ENCODE peak calls at places on chromosomes 16 and 17, in seven cellular contexts. G, Z, M, X, B, S and V are unnamed samples.

GRCh38 chr17:68019336-68019674 is 16.2 kb upstream of the KPNA2 start:
- DNase-seq in G (no peak), Z (no peak), M (no peak), X (no peak), B (no peak), S (peak; percentile 26), V (no peak)

GRCh38 chr17:62781826-62782225 is 26.3 kb downstream of the MARCHF10 start:
- DNase-seq in G (peak; percentile 83), Z (no peak), M (peak; percentile 51), X (peak; percentile 82), B (no peak), S (no peak), V (no peak)

GRCh38 chr16:12629271-12629670 is 174.4 kb downstream of the CPPED1 start:
- DNase-seq in G (no peak), Z (no peak), M (no peak), X (no peak), B (no peak), S (no peak), V (no peak)

GRCh38 chr17:17204041-17204591 is 2.0 kb downstream of the PLD6 start:
- DNase-seq in G (no peak), Z (peak; percentile 13), M (no peak), X (no peak), B (peak; percentile 72), S (no peak), V (no peak)

GRCh38 chr17:52149626-52150025 is 8.9 kb downstream of the CA10 start:
- DNase-seq in G (no peak), Z (no peak), M (no peak), X (no peak), B (no peak), S (no peak), V (no peak)

GRCh38 chr17:21161498-21162393 is 35.0 kb downstream of the DHRS7B start:
- DNase-seq in G (no peak), Z (no peak), M (peak; percentile 86), X (peak; percentile 99), B (no peak), S (no peak), V (no peak)

GRCh38 chr16:65875362-65876199 is 490.9 kb upstream of the CDH5 start:
- DNase-seq in G (no peak), Z (peak; percentile 23), M (no peak), X (no peak), B (no peak), S (no peak), V (no peak)

GRCh38 chr17:78748048-78748729 is 33.9 kb downstream of the CYTH1 start:
- DNase-seq in G (no peak), Z (peak; percentile 87), M (peak; percentile 41), X (no peak), B (no peak), S (no peak), V (peak; percentile 40)

GRCh38 chr16:46427340-46428107 is 193.7 kb downstream of the SHCBP1 start:
- DNase-seq in G (no peak), Z (no peak), M (no peak), X (no peak), B (no peak), S (no peak), V (peak; percentile 0)

GRCh38 chr16:73154063-73154870 is 106.3 kb upstream of the ZFHX3 start:
- DNase-seq in G (no peak), Z (no peak), M (no peak), X (no peak), B (no peak), S (no peak), V (no peak)

GRCh38 chr17:81524063-81524864 is 3.9 kb upstream of the FSCN2 start:
- DNase-seq in G (no peak), Z (no peak), M (no peak), X (no peak), B (no peak), S (no peak), V (no peak)

GRCh38 chr17:81524865-81525159 is 3.4 kb upstream of the FSCN2 start:
- DNase-seq in G (no peak), Z (no peak), M (no peak), X (no peak), B (no peak), S (no peak), V (no peak)

GRCh38 chr17:81522491-81523125 is 5.6 kb upstream of the FSCN2 start:
- DNase-seq in G (no peak), Z (no peak), M (no peak), X (no peak), B (no peak), S (no peak), V (no peak)

GRCh38 chr17:81520021-81520894 is 7.7 kb upstream of the ACTG1 start:
- DNase-seq in G (no peak), Z (peak; percentile 34), M (no peak), X (no peak), B (no peak), S (no peak), V (no peak)

DNA sequence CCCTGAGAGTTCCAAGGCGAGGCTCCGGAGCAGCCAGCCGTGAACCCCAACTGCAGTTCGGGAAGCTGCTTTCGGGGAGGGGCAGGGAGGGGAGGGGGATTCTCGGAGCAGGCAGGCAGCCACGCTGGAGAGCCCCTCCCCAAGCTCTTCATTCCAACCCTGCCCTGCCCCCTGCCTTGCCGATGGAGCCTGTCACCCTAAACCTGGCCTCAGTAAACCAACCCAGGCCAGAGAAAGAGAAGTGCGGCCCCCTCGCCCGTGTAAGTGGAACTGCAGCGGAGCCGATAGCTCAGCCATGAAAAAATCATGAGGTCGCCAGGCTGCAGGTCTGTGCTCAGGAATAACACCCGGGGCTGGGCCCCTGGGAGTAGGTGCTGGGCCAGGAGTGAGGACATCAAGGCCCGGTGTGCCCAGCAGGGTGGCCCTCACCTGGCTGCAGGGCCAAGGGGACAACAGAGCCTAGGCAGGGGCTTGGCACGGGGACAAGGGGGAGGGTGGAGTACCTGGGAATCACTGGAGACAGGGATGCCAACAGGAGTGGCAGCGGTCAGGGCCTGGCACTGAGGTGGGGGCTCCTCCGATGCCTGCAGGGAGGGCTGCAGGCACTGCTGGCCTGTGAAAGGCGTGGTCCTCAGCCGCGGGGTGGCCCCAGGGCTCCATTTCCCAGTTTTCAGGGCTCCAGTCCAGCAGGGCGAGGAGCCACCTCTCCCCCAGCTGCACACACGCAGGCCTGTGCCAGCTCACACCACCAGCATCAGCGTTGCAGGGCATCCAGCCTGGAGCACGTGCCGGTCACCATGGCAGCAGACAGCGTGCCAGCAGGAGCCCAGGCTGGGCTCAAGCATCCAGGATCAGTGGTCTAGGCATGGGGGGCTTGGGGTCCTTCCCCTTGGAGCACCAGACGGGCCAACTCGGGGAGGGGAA is 4.8 kb upstream of the FSCN2 start:
- DNase-seq in G (peak; percentile 28), Z (peak; percentile 62), M (peak; percentile 36), X (peak; percentile 71), B (no peak), S (peak; percentile 57), V (no peak)
- TF ChIP-seq CTCF in G (no peak), Z (peak; percentile 36), M (peak; percentile 45), X (peak; percentile 31), B (no peak), S (peak; percentile 53), V (no peak)

DNA sequence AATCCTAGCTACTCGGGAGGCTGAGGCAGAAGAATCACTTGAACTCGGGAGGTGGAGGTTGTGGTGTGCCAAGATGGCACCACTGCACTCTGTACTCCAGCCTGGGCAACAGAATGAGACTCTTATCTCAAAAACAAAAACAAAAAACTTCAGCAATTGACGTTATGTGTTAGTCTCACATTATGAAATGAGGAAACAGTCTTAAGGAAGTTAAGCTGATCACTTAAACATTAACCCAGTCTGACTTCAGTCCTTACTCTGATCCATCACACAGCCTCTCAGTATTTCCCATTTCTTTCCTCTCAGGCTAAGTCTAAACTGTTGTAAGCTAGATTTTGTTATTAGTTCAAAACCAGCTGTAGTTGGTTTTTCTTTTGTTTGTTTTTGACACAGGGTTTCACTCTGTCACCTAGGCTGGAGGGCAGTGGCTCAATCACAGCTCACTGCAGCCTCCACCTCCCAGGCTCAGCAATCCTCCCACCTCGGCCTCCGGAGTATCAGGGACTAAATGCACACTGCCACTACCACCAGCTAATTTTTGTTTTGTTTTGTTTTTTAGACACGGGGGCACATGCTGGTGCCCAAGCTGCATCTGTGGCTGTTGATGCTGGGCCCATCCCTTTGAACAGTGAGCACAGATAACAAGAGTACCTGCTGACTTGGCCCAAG is 6.3 kb downstream of the JPT1 start:
- DNase-seq in G (no peak), Z (no peak), M (no peak), X (no peak), B (no peak), S (no peak), V (no peak)
- TF ChIP-seq CTCF in G (no peak), Z (no peak), M (no peak), X (no peak), B (no peak), S (no peak), V (no peak)

DNA sequence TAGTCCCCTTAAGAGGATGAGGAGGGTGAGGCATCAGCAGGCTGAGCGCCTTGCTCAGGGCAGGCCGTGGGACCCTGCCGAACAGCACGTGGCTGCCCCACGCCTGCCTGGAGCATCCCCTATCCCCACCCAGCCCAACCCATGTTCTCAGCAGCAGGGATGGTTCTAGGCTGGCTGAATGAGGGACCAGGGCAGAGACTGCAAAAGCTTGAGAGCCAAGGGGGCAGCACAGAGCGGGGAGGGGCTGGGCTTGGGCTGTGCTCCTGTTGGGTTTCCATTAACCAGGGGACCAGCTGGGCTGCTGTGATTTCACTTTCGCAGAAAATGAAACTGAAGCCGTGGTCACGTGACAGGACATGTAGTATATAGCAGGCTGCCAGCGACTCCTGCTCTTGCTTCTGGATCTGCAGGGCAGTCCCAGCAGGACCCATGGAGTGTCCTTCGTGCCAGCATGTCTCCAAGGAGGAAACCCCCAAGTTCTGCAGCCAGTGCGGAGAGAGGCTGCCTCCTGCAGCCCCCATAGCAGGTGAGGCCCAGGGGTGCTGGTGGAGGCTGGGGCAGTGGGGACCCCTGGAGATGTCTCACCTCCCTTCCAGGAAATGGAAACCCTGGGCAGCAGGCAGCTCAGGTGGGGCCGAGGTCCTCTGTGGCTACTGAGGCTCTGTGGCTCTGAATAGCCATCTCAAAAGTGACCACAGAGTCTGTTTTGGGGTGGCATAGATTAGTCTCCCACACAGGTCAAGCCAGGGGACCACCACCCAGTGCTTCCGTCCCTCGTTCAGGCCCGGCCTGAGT is 2.8 kb downstream of the RNF213 start:
- DNase-seq in G (peak; percentile 42), Z (peak; percentile 98), M (peak; percentile 95), X (peak; percentile 87), B (peak; percentile 82), S (no peak), V (peak; percentile 88)
- TF ChIP-seq CTCF in G (no peak), Z (peak; percentile 38), M (no peak), X (no peak), B (no peak), S (no peak), V (peak; percentile 21)

GRCh38 chr17:34581446-34582184 is 2.2 kb downstream of the TMEM132E start:
- DNase-seq in G (no peak), Z (no peak), M (no peak), X (no peak), B (peak; percentile 37), S (no peak), V (no peak)

GRCh38 chr17:34582901-34583245 is 3.5 kb downstream of the TMEM132E start:
- DNase-seq in G (no peak), Z (no peak), M (no peak), X (no peak), B (peak; percentile 3), S (no peak), V (no peak)

GRCh38 chr17:34586346-34586846 is 7.0 kb downstream of the TMEM132E start:
- DNase-seq in G (no peak), Z (no peak), M (no peak), X (no peak), B (no peak), S (no peak), V (no peak)

GRCh38 chr17:34582185-34582900 is 3.0 kb downstream of the TMEM132E start:
- DNase-seq in G (no peak), Z (no peak), M (no peak), X (no peak), B (peak; percentile 42), S (no peak), V (no peak)

GRCh38 chr17:34584805-34585416 is 5.5 kb downstream of the TMEM132E start:
- DNase-seq in G (peak; percentile 34), Z (peak; percentile 2), M (peak; percentile 21), X (peak; percentile 13), B (no peak), S (peak; percentile 22), V (no peak)
- TF ChIP-seq CTCF in G (no peak), Z (no peak), M (no peak), X (peak; percentile 26), B (no peak), S (peak; percentile 31), V (no peak)